ENCODE peak calls at places on chromosomes 12 and 14, in nine cellular contexts. One of them, this sample, is unnamed.

GRCh38 chr12:23950011-23950774 is 723 bp upstream of the SOX5 start:
- DNase-seq in AG10803: peak
- DNase-seq in GM20000: no peak
- DNase-seq in body of pancreas: no peak
- DNase-seq in K562: peak
- DNase-seq in fibroblast of lung: peak
- DNase-seq in tibial nerve: peak
- DNase-seq in RWPE1: no peak
- DNase-seq in GM12865: no peak
- DNase-seq in this sample: peak

GRCh38 chr14:50830932-50831703 is at the start of gene NIN:
- DNase-seq in K562: peak
- DNase-seq in tibial nerve: peak
- DNase-seq in fibroblast of lung: peak
- DNase-seq in AG10803: peak
- DNase-seq in RWPE1: peak
- DNase-seq in GM20000: peak
- DNase-seq in GM12865: peak
- DNase-seq in body of pancreas: peak
- DNase-seq in this sample: peak

GRCh38 chr12:15629108-15629507 is 160.1 kb downstream of the EPS8 start:
- DNase-seq in RWPE1: peak
- DNase-seq in AG10803: peak
- DNase-seq in tibial nerve: peak
- DNase-seq in GM20000: peak
- DNase-seq in body of pancreas: peak
- DNase-seq in GM12865: peak
- DNase-seq in K562: no peak
- DNase-seq in fibroblast of lung: peak
- DNase-seq in this sample: no peak

GRCh38 chr14:50116221-50116956 is at the start of gene VCPKMT:
- DNase-seq in tibial nerve: peak
- DNase-seq in K562: peak
- DNase-seq in AG10803: peak
- DNase-seq in RWPE1: peak
- DNase-seq in body of pancreas: peak
- DNase-seq in GM20000: peak
- DNase-seq in fibroblast of lung: peak
- DNase-seq in GM12865: peak
- DNase-seq in this sample: peak

GRCh38 chr14:32692441-32692840 is 246.2 kb upstream of the NPAS3 start:
- DNase-seq in body of pancreas: no peak
- DNase-seq in RWPE1: no peak
- DNase-seq in GM12865: no peak
- DNase-seq in AG10803: no peak
- DNase-seq in fibroblast of lung: peak
- DNase-seq in K562: no peak
- DNase-seq in GM20000: no peak
- DNase-seq in tibial nerve: no peak
- DNase-seq in this sample: no peak

GRCh38 chr12:113149361-113150150 is at the start of gene CFAP73:
- DNase-seq in K562: peak
- DNase-seq in fibroblast of lung: peak
- DNase-seq in GM20000: no peak
- DNase-seq in GM12865: no peak
- DNase-seq in tibial nerve: no peak
- DNase-seq in AG10803: peak
- DNase-seq in body of pancreas: peak
- DNase-seq in RWPE1: peak
- DNase-seq in this sample: peak

GRCh38 chr14:64293976-64294671 is at the start of gene ESR2:
- DNase-seq in fibroblast of lung: peak
- DNase-seq in tibial nerve: no peak
- DNase-seq in GM12865: peak
- DNase-seq in GM20000: peak
- DNase-seq in body of pancreas: peak
- DNase-seq in AG10803: peak
- DNase-seq in K562: peak
- DNase-seq in RWPE1: no peak
- DNase-seq in this sample: peak

GRCh38 chr12:120439646-120440247 is 1.8 kb downstream of the COX6A1 start:
- DNase-seq in K562: peak
- DNase-seq in GM20000: peak
- DNase-seq in body of pancreas: peak
- DNase-seq in AG10803: peak
- DNase-seq in RWPE1: peak
- DNase-seq in tibial nerve: peak
- DNase-seq in fibroblast of lung: peak
- DNase-seq in GM12865: peak
- DNase-seq in this sample: peak

GRCh38 chr12:52035926-52036325 is 15.3 kb upstream of the NR4A1 start:
- DNase-seq in AG10803: no peak
- DNase-seq in K562: no peak
- DNase-seq in GM12865: no peak
- DNase-seq in body of pancreas: no peak
- DNase-seq in fibroblast of lung: no peak
- DNase-seq in tibial nerve: no peak
- DNase-seq in GM20000: no peak
- DNase-seq in RWPE1: no peak
- DNase-seq in this sample: no peak

GRCh38 chr12:52038447-52038846 is 12.8 kb upstream of the NR4A1 start:
- DNase-seq in K562: no peak
- DNase-seq in body of pancreas: no peak
- DNase-seq in RWPE1: no peak
- DNase-seq in GM20000: no peak
- DNase-seq in GM12865: no peak
- DNase-seq in AG10803: no peak
- DNase-seq in tibial nerve: no peak
- DNase-seq in fibroblast of lung: no peak
- DNase-seq in this sample: no peak

GRCh38 chr12:52033506-52034258 is 17.6 kb upstream of the NR4A1 start:
- DNase-seq in GM12865: no peak
- DNase-seq in K562: no peak
- DNase-seq in fibroblast of lung: no peak
- DNase-seq in AG10803: no peak
- DNase-seq in body of pancreas: no peak
- DNase-seq in tibial nerve: no peak
- DNase-seq in RWPE1: no peak
- DNase-seq in GM20000: no peak
- DNase-seq in this sample: no peak

GRCh38 chr12:52036587-52037171 is 14.6 kb upstream of the NR4A1 start:
- DNase-seq in tibial nerve: peak
- DNase-seq in fibroblast of lung: peak
- DNase-seq in RWPE1: peak
- DNase-seq in GM12865: peak
- DNase-seq in AG10803: peak
- DNase-seq in GM20000: peak
- DNase-seq in body of pancreas: peak
- DNase-seq in K562: peak
- DNase-seq in this sample: peak

GRCh38 chr12:52037248-52037861 is 13.9 kb upstream of the NR4A1 start:
- DNase-seq in GM12865: no peak
- DNase-seq in tibial nerve: no peak
- DNase-seq in fibroblast of lung: peak
- DNase-seq in RWPE1: no peak
- DNase-seq in K562: no peak
- DNase-seq in AG10803: peak
- DNase-seq in body of pancreas: peak
- DNase-seq in GM20000: no peak
- DNase-seq in this sample: no peak
- TF ChIP-seq CTCF in GM12865: no peak
- TF ChIP-seq CTCF in tibial nerve: no peak
- TF ChIP-seq CTCF in fibroblast of lung: no peak
- TF ChIP-seq CTCF in RWPE1: no peak
- TF ChIP-seq CTCF in K562: no peak
- TF ChIP-seq CTCF in AG10803: peak
- TF ChIP-seq CTCF in body of pancreas: no peak
- TF ChIP-seq CTCF in GM20000: no peak
- TF ChIP-seq CTCF in this sample: no peak

GRCh38 chr12:100953217-100953616 is 158.6 kb downstream of the ANO4 start:
- DNase-seq in GM20000: no peak
- DNase-seq in GM12865: no peak
- DNase-seq in tibial nerve: no peak
- DNase-seq in fibroblast of lung: peak
- DNase-seq in AG10803: no peak
- DNase-seq in body of pancreas: no peak
- DNase-seq in RWPE1: no peak
- DNase-seq in K562: no peak
- DNase-seq in this sample: no peak
- TF ChIP-seq CTCF in GM20000: no peak
- TF ChIP-seq CTCF in GM12865: no peak
- TF ChIP-seq CTCF in tibial nerve: no peak
- TF ChIP-seq CTCF in fibroblast of lung: no peak
- TF ChIP-seq CTCF in AG10803: no peak
- TF ChIP-seq CTCF in body of pancreas: no peak
- TF ChIP-seq CTCF in RWPE1: no peak
- TF ChIP-seq CTCF in K562: no peak
- TF ChIP-seq CTCF in this sample: no peak

GRCh38 chr14:60485057-60485599 is 735 bp downstream of the C14orf39 start:
- DNase-seq in K562: no peak
- DNase-seq in AG10803: no peak
- DNase-seq in body of pancreas: no peak
- DNase-seq in fibroblast of lung: no peak
- DNase-seq in tibial nerve: no peak
- DNase-seq in GM12865: no peak
- DNase-seq in RWPE1: no peak
- DNase-seq in GM20000: no peak
- DNase-seq in this sample: peak

GRCh38 chr14:60488175-60488574 is 2.3 kb upstream of the C14orf39 start:
- DNase-seq in tibial nerve: no peak
- DNase-seq in AG10803: no peak
- DNase-seq in fibroblast of lung: no peak
- DNase-seq in GM20000: no peak
- DNase-seq in GM12865: no peak
- DNase-seq in RWPE1: no peak
- DNase-seq in body of pancreas: no peak
- DNase-seq in K562: no peak
- DNase-seq in this sample: no peak

GRCh38 chr14:60482743-60483142 is 3.1 kb downstream of the C14orf39 start:
- DNase-seq in body of pancreas: no peak
- DNase-seq in K562: no peak
- DNase-seq in AG10803: no peak
- DNase-seq in fibroblast of lung: peak
- DNase-seq in tibial nerve: no peak
- DNase-seq in GM12865: no peak
- DNase-seq in GM20000: no peak
- DNase-seq in RWPE1: peak
- DNase-seq in this sample: no peak

GRCh38 chr14:60487211-60487610 is 1.3 kb upstream of the C14orf39 start:
- DNase-seq in AG10803: no peak
- DNase-seq in tibial nerve: no peak
- DNase-seq in fibroblast of lung: no peak
- DNase-seq in K562: no peak
- DNase-seq in RWPE1: no peak
- DNase-seq in body of pancreas: no peak
- DNase-seq in GM12865: no peak
- DNase-seq in GM20000: no peak
- DNase-seq in this sample: no peak

DNA sequence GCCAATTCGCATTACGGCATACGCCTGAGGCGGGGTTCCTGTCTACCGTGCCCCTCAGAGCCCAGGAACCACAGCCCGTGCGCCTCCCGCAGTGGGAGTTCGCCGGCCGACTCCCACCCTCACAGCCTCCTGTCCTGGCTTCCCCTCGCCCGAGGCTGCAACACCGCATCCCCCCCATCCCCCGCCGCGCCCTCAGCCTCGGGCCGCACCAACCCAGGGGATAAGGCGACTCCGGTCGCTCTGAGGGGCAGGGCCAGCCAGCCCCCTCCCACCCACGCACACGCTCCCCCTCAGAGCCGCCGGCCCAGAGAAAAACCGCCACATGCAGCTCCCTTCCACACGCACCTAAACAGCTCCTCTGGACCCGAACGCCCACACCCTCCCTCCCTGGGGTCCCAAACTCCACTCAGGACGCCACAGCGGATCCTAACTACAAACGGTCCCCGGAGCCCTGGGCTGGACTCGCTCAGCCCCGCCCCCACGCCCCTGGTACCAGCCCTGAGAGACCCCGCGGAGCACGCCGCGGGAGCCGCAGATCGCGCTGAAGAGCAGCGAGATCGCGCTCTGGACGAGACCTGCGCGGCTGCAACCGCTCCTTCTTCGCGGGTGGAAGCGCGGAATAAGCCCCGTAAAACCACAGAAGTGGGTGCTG is at the start of gene C14orf39:
- DNase-seq in tibial nerve: no peak
- DNase-seq in RWPE1: no peak
- DNase-seq in fibroblast of lung: peak
- DNase-seq in GM20000: no peak
- DNase-seq in body of pancreas: no peak
- DNase-seq in GM12865: no peak
- DNase-seq in AG10803: no peak
- DNase-seq in K562: peak
- DNase-seq in this sample: peak
- TF ChIP-seq CTCF in tibial nerve: no peak
- TF ChIP-seq CTCF in RWPE1: no peak
- TF ChIP-seq CTCF in fibroblast of lung: no peak
- TF ChIP-seq CTCF in GM20000: no peak
- TF ChIP-seq CTCF in body of pancreas: no peak
- TF ChIP-seq CTCF in GM12865: no peak
- TF ChIP-seq CTCF in AG10803: no peak
- TF ChIP-seq CTCF in K562: no peak
- TF ChIP-seq CTCF in this sample: no peak

GRCh38 chr12:102481705-102482104 is 1.3 kb upstream of the IGF1 start:
- DNase-seq in tibial nerve: no peak
- DNase-seq in K562: no peak
- DNase-seq in GM12865: no peak
- DNase-seq in AG10803: no peak
- DNase-seq in body of pancreas: no peak
- DNase-seq in fibroblast of lung: no peak
- DNase-seq in GM20000: no peak
- DNase-seq in RWPE1: no peak
- DNase-seq in this sample: no peak

GRCh38 chr12:102478416-102479098 is 1.8 kb downstream of the IGF1 start:
- DNase-seq in GM12865: peak
- DNase-seq in K562: peak
- DNase-seq in RWPE1: no peak
- DNase-seq in tibial nerve: no peak
- DNase-seq in fibroblast of lung: peak
- DNase-seq in GM20000: peak
- DNase-seq in AG10803: no peak
- DNase-seq in body of pancreas: no peak
- DNase-seq in this sample: no peak

GRCh38 chr12:102479984-102480383 is 379 bp downstream of the IGF1 start:
- DNase-seq in RWPE1: no peak
- DNase-seq in body of pancreas: no peak
- DNase-seq in GM20000: no peak
- DNase-seq in K562: no peak
- DNase-seq in GM12865: no peak
- DNase-seq in tibial nerve: no peak
- DNase-seq in fibroblast of lung: no peak
- DNase-seq in AG10803: no peak
- DNase-seq in this sample: no peak

GRCh38 chr12:102479099-102479887 is 1.1 kb downstream of the IGF1 start:
- DNase-seq in GM12865: no peak
- DNase-seq in K562: peak
- DNase-seq in fibroblast of lung: no peak
- DNase-seq in body of pancreas: no peak
- DNase-seq in AG10803: peak
- DNase-seq in tibial nerve: no peak
- DNase-seq in GM20000: peak
- DNase-seq in RWPE1: no peak
- DNase-seq in this sample: no peak

DNA sequence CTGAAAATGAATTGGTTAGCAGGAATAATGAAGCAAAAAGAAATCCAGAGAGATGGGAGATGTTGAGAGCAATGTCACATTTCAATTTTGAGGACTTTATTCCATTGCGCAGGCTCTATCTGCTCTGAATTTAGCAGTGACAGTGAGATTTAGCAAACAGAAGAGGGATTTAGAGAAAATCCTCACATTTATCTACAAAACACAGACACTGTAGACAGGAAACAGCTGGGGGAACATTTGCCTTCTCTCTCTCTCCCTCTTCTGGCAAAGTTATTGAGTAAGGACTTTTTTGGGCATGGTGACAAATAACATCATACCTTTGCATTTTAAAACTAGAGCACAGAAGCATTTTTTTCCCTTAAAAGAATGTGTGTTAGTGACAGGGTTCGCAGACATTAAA is at the start of gene IGF1:
- DNase-seq in AG10803: peak
- DNase-seq in GM20000: no peak
- DNase-seq in GM12865: no peak
- DNase-seq in K562: peak
- DNase-seq in RWPE1: no peak
- DNase-seq in body of pancreas: no peak
- DNase-seq in fibroblast of lung: peak
- DNase-seq in tibial nerve: no peak
- DNase-seq in this sample: peak
- TF ChIP-seq CTCF in AG10803: peak
- TF ChIP-seq CTCF in GM20000: no peak
- TF ChIP-seq CTCF in GM12865: no peak
- TF ChIP-seq CTCF in K562: peak
- TF ChIP-seq CTCF in RWPE1: no peak
- TF ChIP-seq CTCF in body of pancreas: no peak
- TF ChIP-seq CTCF in fibroblast of lung: peak
- TF ChIP-seq CTCF in tibial nerve: no peak
- TF ChIP-seq CTCF in this sample: no peak